ENCODE peak calls at places on chromosome 18, in six cellular contexts. Y is pulmonary artery endothelial cell, P is T-helper 9 cell, E is fibroblast of the conjunctiva, O is heart right ventricle, X is GM23248. N is an unnamed sample.

GRCh38 chr18:36828157-36828629 is 609 bp downstream of the TPGS2 start:
- DNase-seq in O (no peak), P (peak; percentile 13), E (peak; percentile 43), X (peak; percentile 78), Y (no peak), N (peak; percentile 61)

GRCh38 chr18:79581911-79582310 is 97.7 kb upstream of the CTDP1 start:
- DNase-seq in X (no peak), E (no peak), P (no peak), O (no peak), Y (no peak), N (no peak)

GRCh38 chr18:24270358-24270936 is 127.2 kb downstream of the OSBPL1A start:
- DNase-seq in Y (no peak), X (peak; percentile 31), O (no peak), P (no peak), E (no peak), N (no peak)

GRCh38 chr18:63445067-63445466 is 22.8 kb upstream of the VPS4B start:
- DNase-seq in X (peak; percentile 58), Y (no peak), P (no peak), E (no peak), O (no peak), N (no peak)

GRCh38 chr18:2715990-2716389 is 60.5 kb downstream of the SMCHD1 start:
- DNase-seq in P (no peak), O (no peak), Y (no peak), E (no peak), X (peak; percentile 27), N (peak; percentile 20)

GRCh38 chr18:48319796-48320638 is 89.2 kb downstream of the ZBTB7C start:
- DNase-seq in O (no peak), X (peak; percentile 58), P (no peak), Y (no peak), E (no peak), N (peak; percentile 17)

GRCh38 chr18:23451491-23451890 is 1.6 kb upstream of the RIOK3 start:
- DNase-seq in E (no peak), O (no peak), P (no peak), X (no peak), Y (no peak), N (no peak)

GRCh38 chr18:58290059-58290747 is 246.2 kb downstream of the NEDD4L start:
- DNase-seq in O (no peak), X (peak; percentile 16), E (no peak), P (no peak), Y (peak; percentile 60), N (no peak)

GRCh38 chr18:47163241-47163640 is 12.9 kb downstream of the IER3IP1 start:
- DNase-seq in O (no peak), E (peak; percentile 55), P (no peak), X (peak; percentile 90), Y (no peak), N (peak; percentile 52)

GRCh38 chr18:30675905-30676620 is 366.5 kb downstream of the DSC3 start:
- DNase-seq in Y (no peak), P (no peak), E (no peak), X (no peak), O (no peak), N (no peak)

GRCh38 chr18:2794159-2794558 is 52.6 kb upstream of the EMILIN2 start:
- DNase-seq in P (no peak), E (no peak), X (no peak), O (no peak), Y (no peak), N (no peak)

GRCh38 chr18:67997496-67997895 is 481.0 kb upstream of the DSEL start:
- DNase-seq in X (no peak), P (no peak), Y (no peak), E (no peak), O (no peak), N (no peak)

GRCh38 chr18:26227051-26227672 is 917 bp downstream of the TAF4B start:
- DNase-seq in X (peak; percentile 39), Y (no peak), O (no peak), E (no peak), P (no peak), N (no peak)

GRCh38 chr18:55301836-55302235 is 286.2 kb downstream of the TCF4 start:
- DNase-seq in E (no peak), X (no peak), P (no peak), Y (no peak), O (no peak), N (no peak)

GRCh38 chr18:49251451-49251850 is 209.0 kb downstream of the DYM start:
- DNase-seq in X (no peak), P (no peak), Y (no peak), E (no peak), O (no peak), N (no peak)

GRCh38 chr18:79912409-79912991 is 39.0 kb downstream of the SLC66A2 start:
- DNase-seq in E (no peak), O (no peak), X (peak; percentile 24), P (no peak), Y (no peak), N (peak; percentile 33)

GRCh38 chr18:3250237-3251107 is 2.9 kb downstream of the MYL12A start:
- DNase-seq in Y (no peak), X (peak; percentile 79), E (no peak), P (no peak), O (no peak), N (peak; percentile 91)

GRCh38 chr18:68779169-68779568 is 18.7 kb upstream of the CCDC102B start:
- DNase-seq in E (peak; percentile 61), X (peak; percentile 73), O (no peak), Y (no peak), P (no peak), N (peak; percentile 80)

GRCh38 chr18:3140986-3141639 is 78.7 kb downstream of the MYOM1 start:
- DNase-seq in X (no peak), E (no peak), P (no peak), O (no peak), Y (no peak), N (no peak)

GRCh38 chr18:35203001-35203553 is 37.8 kb upstream of the ZNF397 start:
- DNase-seq in E (no peak), X (peak; percentile 13), O (no peak), P (no peak), Y (no peak), N (peak; percentile 78)

GRCh38 chr18:50013363-50014138 is 181.4 kb downstream of the MYO5B start:
- DNase-seq in Y (no peak), P (no peak), O (no peak), E (peak; percentile 34), X (peak; percentile 42), N (peak; percentile 2)

GRCh38 chr18:7730682-7731081 is 163.6 kb downstream of the PTPRM start:
- DNase-seq in X (no peak), Y (no peak), P (no peak), E (no peak), O (no peak), N (no peak)

GRCh38 chr18:42412896-42413295 is 457.9 kb downstream of the PIK3C3 start:
- DNase-seq in P (no peak), X (no peak), Y (no peak), O (no peak), E (no peak), N (no peak)